ENCODE peak calls at places on chromosomes 6 and 20, in four cellular contexts. L is activated T-helper 1 cell treated with anti-CD3 and anti-CD28 coated beads, Interleukin-12 subunit alpha, Interleukin-12 subunit beta, Interleukin-2, Interleukin-4 antibody, amounts not matched to agents 30 ng/mL and 10 ng/mL and 1 ng/mL, durations not matched to agents 14 hours and 24 hours and 36 hours; M is Right ventricle myocardium superior; N is pancreas. H is an unnamed sample.

GRCh38 chr20:59515013-59515905 is 89.1 kb upstream of the PHACTR3 start:
- DNase-seq in N (peak; percentile 55), M (peak; percentile 83), L (no peak), H (no peak)

GRCh38 chr6:50087231-50087954 is 37.7 kb upstream of the DEFB112 start:
- DNase-seq in N (no peak), L (no peak), M (no peak), H (no peak)

GRCh38 chr6:161542581-161542980 is 268.7 kb upstream of the AGPAT4 start:
- DNase-seq in N (no peak), M (no peak), L (no peak), H (no peak)

GRCh38 chr20:19973920-19974620 is 43.1 kb upstream of the NAA20 start:
- DNase-seq in M (peak; percentile 85), L (no peak), N (peak; percentile 68), H (no peak)

GRCh38 chr20:13930246-13930645 is 60.2 kb downstream of the SEL1L2 start:
- DNase-seq in M (no peak), L (no peak), N (no peak), H (no peak)

GRCh38 chr6:26016326-26017275 is 54.0 kb downstream of the TRIM38 start:
- DNase-seq in L (no peak), M (peak; percentile 82), N (no peak), H (no peak)

GRCh38 chr6:32436995-32437836 is 2.5 kb upstream of the HLA-DRA start:
- DNase-seq in L (no peak), M (no peak), N (no peak), H (peak; percentile 78)

GRCh38 chr6:44156494-44157151 is 2.0 kb upstream of the CAPN11 start:
- DNase-seq in N (peak; percentile 69), M (no peak), L (no peak), H (no peak)

GRCh38 chr20:61933481-61933950 is 132.2 kb downstream of the TAF4 start:
- DNase-seq in N (peak; percentile 5), L (no peak), M (peak; percentile 11), H (no peak)

GRCh38 chr20:47007826-47008655 is 113.4 kb downstream of the EYA2 start:
- DNase-seq in L (no peak), N (no peak), M (no peak), H (no peak)

GRCh38 chr20:40963505-40963845 is 65.1 kb upstream of the TOP1 start:
- DNase-seq in L (no peak), N (no peak), M (no peak), H (no peak)

GRCh38 chr20:19775353-19776201 is 17.5 kb downstream of the RIN2 start:
- DNase-seq in M (no peak), L (no peak), N (no peak), H (no peak)